ENCODE peak calls at places on chromosomes 12 and 14, in eight cellular contexts. K, T, I, E, W, L, D and P are unnamed samples.
A peak's percentile ranks its signal among the peaks of the same experiment; 100 is the strongest.

GRCh38 chr12:118237053-118237665 is 101.2 kb downstream of the PEBP1 start:
- ATAC-seq in K (peak; percentile 93), T (no peak), I (no peak), E (no peak), W (no peak), L (no peak), D (no peak), P (no peak)

GRCh38 chr12:114611145-114612018 is 72.6 kb downstream of the TBX3 start:
- ATAC-seq in K (peak; percentile 20), T (no peak), I (peak; percentile 99), E (no peak), W (no peak), L (no peak), D (no peak), P (no peak)

GRCh38 chr12:118750666-118751065 is 230.7 kb upstream of the SRRM4 start:
- ATAC-seq in K (no peak), T (no peak), I (no peak), E (no peak), W (no peak), L (no peak), D (no peak), P (no peak)

GRCh38 chr12:120369476-120370342 is 745 bp upstream of the MSI1 start:
- ATAC-seq in K (no peak), T (peak; percentile 21), I (no peak), E (peak; percentile 41), W (no peak), L (no peak), D (no peak), P (no peak)

GRCh38 chr14:21050597-21050996 is 7.0 kb upstream of the RNASE8 start:
- ATAC-seq in K (peak; percentile 56), T (no peak), I (no peak), E (no peak), W (no peak), L (no peak), D (no peak), P (no peak)

GRCh38 chr12:29741342-29742241 is 42.1 kb downstream of the TMTC1 start:
- ATAC-seq in K (no peak), T (no peak), I (no peak), E (no peak), W (no peak), L (no peak), D (no peak), P (peak; percentile 68)

GRCh38 chr12:130526813-130527212 is 189.1 kb downstream of the PIWIL1 start:
- ATAC-seq in K (no peak), T (peak; percentile 58), I (peak; percentile 70), E (no peak), W (no peak), L (no peak), D (peak; percentile 86), P (no peak)

GRCh38 chr12:14390885-14391530 is 25.5 kb downstream of the ATF7IP start:
- ATAC-seq in K (peak; percentile 16), T (peak; percentile 14), I (no peak), E (no peak), W (no peak), L (no peak), D (no peak), P (no peak)

GRCh38 chr12:108505121-108505520 is 10.0 kb upstream of the FICD start:
- ATAC-seq in K (no peak), T (no peak), I (no peak), E (no peak), W (no peak), L (no peak), D (no peak), P (no peak)

GRCh38 chr12:49511410-49511809 is 27.4 kb upstream of the KCNH3 start:
- ATAC-seq in K (peak; percentile 62), T (no peak), I (peak; percentile 85), E (peak; percentile 21), W (no peak), L (no peak), D (no peak), P (no peak)

GRCh38 chr12:92402415-92402814 is 256.8 kb upstream of the BTG1 start:
- ATAC-seq in K (no peak), T (no peak), I (no peak), E (no peak), W (no peak), L (no peak), D (no peak), P (no peak)

GRCh38 chr12:92400006-92400405 is 254.4 kb upstream of the BTG1 start:
- ATAC-seq in K (peak; percentile 22), T (no peak), I (no peak), E (no peak), W (no peak), L (no peak), D (no peak), P (no peak)

GRCh38 chr12:92404921-92405320 is 259.3 kb upstream of the BTG1 start:
- ATAC-seq in K (no peak), T (no peak), I (no peak), E (no peak), W (no peak), L (no peak), D (peak; percentile 77), P (no peak)

GRCh38 chr12:92404259-92404894 is 258.7 kb upstream of the BTG1 start:
- ATAC-seq in K (peak; percentile 11), T (no peak), I (no peak), E (no peak), W (no peak), L (no peak), D (peak; percentile 58), P (no peak)

GRCh38 chr12:92403210-92404175 is 257.8 kb upstream of the BTG1 start:
- ATAC-seq in K (peak; percentile 85), T (no peak), I (no peak), E (no peak), W (no peak), L (no peak), D (peak; percentile 80), P (no peak)
- TF ChIP-seq POLR2AphosphoS5 in K (peak; percentile 92), T (no peak), I (no peak), E (no peak), W (no peak), L (no peak), D (peak; percentile 99), P (no peak)

GRCh38 chr12:53500119-53500775 is 836 bp upstream of the TARBP2 start:
- ATAC-seq in K (no peak), T (peak; percentile 68), I (peak; percentile 80), E (no peak), W (no peak), L (peak; percentile 49), D (no peak), P (peak; percentile 34)
- H3K4me1 ChIP-seq in K (peaks cover 13% of the 10 kb centered on the region), T (peaks cover 29% of the 10 kb centered on the region), I (peaks cover 54% of the 10 kb centered on the region), E (peaks cover 13% of the 10 kb centered on the region), W (peaks cover 37% of the 10 kb centered on the region), L (peaks cover 56% of the 10 kb centered on the region), D (peaks cover 44% of the 10 kb centered on the region), P (peaks cover 25% of the 10 kb centered on the region)

GRCh38 chr12:110002691-110003515 is 3.7 kb downstream of the ANKRD13A start:
- ATAC-seq in K (no peak), T (no peak), I (no peak), E (no peak), W (no peak), L (peak; percentile 49), D (no peak), P (no peak)

GRCh38 chr12:109999649-109999971 is 380 bp downstream of the ANKRD13A start:
- ATAC-seq in K (no peak), T (no peak), I (no peak), E (no peak), W (no peak), L (no peak), D (no peak), P (no peak)

GRCh38 chr12:109999983-110000505 is 814 bp downstream of the ANKRD13A start:
- ATAC-seq in K (peak; percentile 0), T (no peak), I (no peak), E (no peak), W (no peak), L (no peak), D (no peak), P (no peak)

GRCh38 chr12:109998904-109999648 is at the start of gene ANKRD13A:
- ATAC-seq in K (peak; percentile 65), T (peak; percentile 71), I (peak; percentile 77), E (peak; percentile 74), W (peak; percentile 88), L (peak; percentile 96), D (peak; percentile 80), P (peak; percentile 93)

DNA sequence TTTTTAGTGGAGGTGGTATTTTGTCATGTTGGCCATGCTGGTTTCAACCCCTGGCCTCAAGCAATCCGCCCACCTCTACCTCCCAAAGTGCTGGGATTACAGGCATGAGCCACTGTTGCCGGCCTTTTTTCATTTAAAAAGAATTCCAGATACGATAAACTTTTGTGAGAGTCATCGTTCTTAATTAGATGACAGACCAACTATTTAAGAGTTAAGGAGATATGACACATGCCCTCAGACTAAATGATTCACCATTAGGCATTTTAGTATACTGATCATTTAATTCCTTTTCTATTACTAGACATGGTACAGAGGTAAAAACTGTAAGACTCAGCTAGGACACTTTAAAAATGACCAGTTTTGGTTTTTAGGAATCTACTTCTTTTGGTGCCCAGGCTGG is 2.4 kb downstream of the ANKRD13A start:
- ATAC-seq in K (no peak), T (no peak), I (no peak), E (no peak), W (no peak), L (no peak), D (no peak), P (no peak)
- TF ChIP-seq POLR2AphosphoS5 in K (no peak), T (no peak), I (no peak), E (no peak), W (no peak), L (no peak), D (no peak), P (no peak)

GRCh38 chr12:27003421-27004311 is 10.5 kb downstream of the TM7SF3 start:
- ATAC-seq in K (peak; percentile 27), T (peak; percentile 59), I (no peak), E (no peak), W (peak; percentile 51), L (no peak), D (no peak), P (no peak)

GRCh38 chr12:27006797-27007467 is 7.3 kb downstream of the TM7SF3 start:
- ATAC-seq in K (no peak), T (no peak), I (no peak), E (no peak), W (no peak), L (no peak), D (no peak), P (no peak)

GRCh38 chr12:27008070-27008469 is 6.1 kb downstream of the TM7SF3 start:
- ATAC-seq in K (peak; percentile 34), T (no peak), I (no peak), E (no peak), W (no peak), L (no peak), D (no peak), P (no peak)

GRCh38 chr12:27002141-27002540 is 12.0 kb downstream of the TM7SF3 start:
- ATAC-seq in K (no peak), T (no peak), I (no peak), E (no peak), W (no peak), L (no peak), D (no peak), P (no peak)

GRCh38 chr12:27005495-27005894 is 8.7 kb downstream of the TM7SF3 start:
- ATAC-seq in K (no peak), T (no peak), I (no peak), E (no peak), W (no peak), L (no peak), D (no peak), P (no peak)
- H3K4me1 ChIP-seq in K (peaks cover 2% of the 10 kb centered on the region), T (peaks cover 3% of the 10 kb centered on the region), I (peaks cover 68% of the 10 kb centered on the region), E (no peaks in the 10 kb centered on the region), W (peaks cover 10% of the 10 kb centered on the region), L (peaks cover 18% of the 10 kb centered on the region), D (no peaks in the 10 kb centered on the region), P (no peaks in the 10 kb centered on the region)